ENCODE peak calls at places on chromosomes 3 and 15, in six cellular contexts. N is psoas muscle; O is GM23338; B is HCT116; K is kidney; U is CD8-positive, alpha-beta T cell. A is an unnamed sample.

GRCh38 chr3:161607056-161607455 is 110.4 kb downstream of the OTOL1 start:
- DNase-seq in O (no peak), N (no peak), U (no peak), B (no peak), K (no peak), A (no peak)

GRCh38 chr15:51192560-51193280 is 98.0 kb upstream of the TNFAIP8L3 start:
- DNase-seq in B (peak; percentile 61), U (peak; percentile 29), N (peak; percentile 93), O (peak; percentile 94), K (peak; percentile 94), A (peak; percentile 99)

GRCh38 chr3:66253790-66254620 is 33.2 kb downstream of the SLC25A26 start:
- DNase-seq in B (peak; percentile 32), N (no peak), K (no peak), U (no peak), O (peak; percentile 45), A (no peak)

GRCh38 chr3:177337548-177338331 is 140.5 kb upstream of the TBL1XR1 start:
- DNase-seq in N (no peak), B (no peak), K (no peak), U (no peak), O (no peak), A (no peak)

GRCh38 chr3:197711973-197712707 is 24.6 kb downstream of the RUBCN start:
- DNase-seq in U (peak; percentile 71), N (peak; percentile 93), O (peak; percentile 79), K (peak; percentile 93), B (peak; percentile 96), A (peak; percentile 88)

GRCh38 chr3:104102386-104102785 is 1264.3 kb upstream of the ALCAM start:
- DNase-seq in U (no peak), O (peak; percentile 77), K (no peak), N (no peak), B (peak; percentile 45), A (peak; percentile 78)

GRCh38 chr15:68312701-68313204 is 35.2 kb downstream of the FEM1B start:
- DNase-seq in B (no peak), U (no peak), N (no peak), O (no peak), K (peak; percentile 46), A (peak; percentile 44)

GRCh38 chr3:156298938-156299337 is 178.6 kb downstream of the KCNAB1 start:
- DNase-seq in N (peak; percentile 61), O (no peak), K (no peak), U (no peak), B (no peak), A (no peak)

GRCh38 chr3:187183210-187183862 is 13.9 kb upstream of the RTP1 start:
- DNase-seq in O (no peak), B (no peak), N (no peak), U (no peak), K (no peak), A (peak; percentile 64)

GRCh38 chr15:41992803-41993190 is 20.4 kb upstream of the EHD4 start:
- DNase-seq in O (no peak), U (no peak), B (no peak), N (peak; percentile 28), K (no peak), A (no peak)

GRCh38 chr3:43004282-43004681 is 25.2 kb downstream of the GASK1A start:
- DNase-seq in U (no peak), B (no peak), K (no peak), N (no peak), O (no peak), A (no peak)

GRCh38 chr15:65175511-65175910 is 9.6 kb downstream of the CLPX start:
- DNase-seq in O (no peak), B (no peak), U (no peak), N (no peak), K (no peak), A (no peak)

GRCh38 chr3:129038121-129038855 is 22.3 kb upstream of the GP9 start:
- DNase-seq in K (no peak), O (no peak), B (no peak), U (no peak), N (no peak), A (peak; percentile 47)

GRCh38 chr3:58021072-58021959 is 13.1 kb downstream of the FLNB start:
- DNase-seq in B (no peak), O (peak; percentile 97), N (no peak), U (no peak), K (no peak), A (peak; percentile 95)

GRCh38 chr3:37660782-37661181 is 200.9 kb upstream of the CTDSPL start:
- DNase-seq in K (no peak), N (no peak), U (no peak), O (no peak), B (no peak), A (no peak)

GRCh38 chr15:66617137-66618090 is 51.6 kb upstream of the LCTL start:
- DNase-seq in U (no peak), N (peak; percentile 69), O (peak; percentile 48), K (peak; percentile 86), B (no peak), A (peak; percentile 62)

GRCh38 chr3:192608756-192609155 is 118.6 kb downstream of the FGF12 start:
- DNase-seq in K (no peak), U (no peak), N (no peak), B (no peak), O (no peak), A (no peak)

GRCh38 chr3:193947636-193948035 is 188.3 kb upstream of the HES1 start:
- DNase-seq in B (no peak), U (no peak), O (no peak), N (no peak), K (no peak), A (no peak)

GRCh38 chr3:55692295-55692957 is 205.3 kb upstream of the WNT5A start:
- DNase-seq in N (no peak), B (no peak), K (no peak), U (no peak), O (no peak), A (no peak)

GRCh38 chr3:86954226-86954625 is 36.7 kb downstream of the VGLL3 start:
- DNase-seq in O (no peak), K (no peak), N (no peak), B (no peak), U (no peak), A (no peak)

GRCh38 chr15:98330258-98330657 is 318.1 kb upstream of the IGF1R start:
- DNase-seq in O (no peak), N (no peak), K (no peak), U (no peak), B (no peak), A (no peak)

GRCh38 chr15:38588672-38589071 is 24.1 kb upstream of the RASGRP1 start:
- DNase-seq in B (no peak), N (no peak), O (no peak), K (no peak), U (no peak), A (no peak)

GRCh38 chr3:51672083-51672475 is 1.0 kb downstream of the TEX264 start:
- DNase-seq in O (no peak), K (no peak), U (no peak), N (no peak), B (no peak), A (peak; percentile 67)

GRCh38 chr3:148998715-148999413 is 7.5 kb downstream of the GYG1 start:
- DNase-seq in N (no peak), K (no peak), B (no peak), O (peak; percentile 33), U (no peak), A (no peak)

GRCh38 chr3:31011383-31011782 is 116.9 kb upstream of the GADL1 start:
- DNase-seq in U (no peak), O (no peak), K (no peak), B (no peak), N (no peak), A (no peak)

GRCh38 chr3:31009881-31010280 is 115.4 kb upstream of the GADL1 start:
- DNase-seq in U (no peak), N (no peak), K (no peak), O (peak; percentile 63), B (no peak), A (peak; percentile 54)

GRCh38 chr3:31008986-31009385 is 114.5 kb upstream of the GADL1 start:
- DNase-seq in K (no peak), O (peak; percentile 6), N (no peak), U (no peak), B (no peak), A (no peak)

GRCh38 chr3:31013843-31014242 is 119.4 kb upstream of the GADL1 start:
- DNase-seq in K (no peak), O (no peak), B (no peak), U (no peak), N (no peak), A (no peak)

DNA sequence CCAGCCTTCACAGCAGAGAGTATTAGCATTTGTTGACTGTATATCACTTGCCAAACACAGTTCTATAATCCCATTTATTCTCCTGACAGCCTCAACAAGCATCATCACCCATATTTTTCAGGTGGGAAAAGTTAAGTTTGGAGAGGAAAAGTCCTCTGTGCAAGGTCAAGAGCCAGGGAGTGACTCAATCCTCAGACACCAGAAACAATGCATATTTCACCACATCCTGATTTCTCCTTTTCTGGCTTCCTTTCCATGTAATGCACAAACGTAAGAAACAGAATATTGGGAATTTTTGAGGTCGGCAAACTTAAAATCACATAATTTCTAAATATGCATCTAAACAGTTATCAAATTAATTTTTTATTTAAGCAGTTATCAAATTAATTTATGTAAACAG is 116.0 kb upstream of the GADL1 start:
- DNase-seq in N (no peak), O (no peak), U (no peak), B (no peak), K (no peak), A (no peak)
- H3K4me1 ChIP-seq in N (no peaks in the 10 kb centered on the region), O (peaks cover 6% of the 10 kb centered on the region), U (no peaks in the 10 kb centered on the region), B (no peaks in the 10 kb centered on the region), K (no peaks in the 10 kb centered on the region), A (peaks cover 10% of the 10 kb centered on the region)

DNA sequence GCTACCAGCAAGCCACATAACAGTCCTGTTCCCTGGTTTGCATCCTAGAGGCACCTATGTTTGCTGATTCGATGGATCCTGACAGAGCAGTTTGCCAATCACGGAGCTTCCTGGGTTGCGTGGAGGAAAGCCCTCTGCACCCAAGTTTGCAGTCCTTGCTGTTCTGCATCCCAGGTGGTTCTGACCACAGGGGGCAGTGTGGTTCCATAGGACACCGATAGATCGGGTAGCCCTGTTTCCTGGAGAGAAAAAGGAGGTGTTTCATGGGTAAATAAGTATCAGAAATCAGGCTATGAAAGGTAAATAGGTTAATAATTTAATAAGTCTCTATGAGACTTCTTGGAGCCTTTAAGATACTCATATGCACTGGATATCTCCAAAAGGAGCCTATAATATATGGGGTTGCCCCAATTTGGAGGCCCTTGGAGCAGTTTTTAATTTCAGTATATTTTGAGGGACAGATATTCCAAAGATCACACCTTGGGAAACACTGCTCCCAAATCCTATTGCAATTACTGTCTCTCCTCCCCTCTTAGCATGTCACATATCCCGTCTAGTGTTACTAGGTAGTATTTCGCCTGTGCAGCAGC is 194.6 kb upstream of the TPM1 start:
- DNase-seq in B (peak; percentile 53), U (no peak), O (peak; percentile 90), K (no peak), N (peak; percentile 86), A (peak; percentile 90)
- TF ChIP-seq CTCF in B (peak; percentile 87), U (peak; percentile 12), O (peak; percentile 86), K (peak; percentile 39), N (peak; percentile 82), A (peak; percentile 81)

GRCh38 chr3:17828388-17828787 is 86.0 kb upstream of the TBC1D5 start:
- DNase-seq in N (no peak), K (no peak), O (no peak), U (no peak), B (no peak), A (no peak)
- H3K27ac ChIP-seq in N (no peak overlapping the region), K (no peak overlapping the region), O (no peak overlapping the region), U (no peak overlapping the region), B (no peak overlapping the region), A (no peak overlapping the region)

DNA sequence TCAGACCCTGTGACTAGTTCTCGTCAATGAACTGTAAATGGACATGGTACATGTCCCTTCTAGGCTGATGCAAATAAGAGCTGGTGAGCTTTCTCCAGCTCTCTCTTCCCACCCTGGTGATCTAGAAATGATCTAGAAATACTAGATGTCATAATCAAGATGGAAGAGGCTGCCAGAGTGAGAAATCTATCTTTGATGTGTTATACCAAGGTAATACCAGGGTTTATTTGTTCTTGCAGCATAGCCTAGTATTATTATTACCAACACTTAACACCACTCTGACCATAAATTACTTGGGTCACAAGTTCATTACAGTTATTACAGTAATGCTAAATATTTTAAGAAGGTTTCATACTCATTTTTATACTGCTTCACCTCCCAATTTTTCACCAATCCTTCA is 138.4 kb upstream of the LMCD1 start:
- DNase-seq in B (no peak), O (no peak), K (no peak), U (no peak), N (no peak), A (no peak)
- H3K4me1 ChIP-seq in B (no peaks in the 10 kb centered on the region), O (no peaks in the 10 kb centered on the region), K (no peaks in the 10 kb centered on the region), U (peaks cover 7% of the 10 kb centered on the region), N (no peaks in the 10 kb centered on the region), A (no peaks in the 10 kb centered on the region)